ENCODE peak calls at places on chromosomes 12 and 14, in five cellular contexts. Q is skeletal muscle cell, Y is HCEC 1CT, W is AG20443, F is esophagus muscularis mucosa. M is an unnamed sample.

GRCh38 chr14:78933948-78934524 is 763.9 kb downstream of the NRXN3 start:
- DNase-seq in Q (no peak), Y (peak), W (peak), F (no peak), M (peak)

GRCh38 chr14:38357557-38357956 is 101.7 kb upstream of the CLEC14A start:
- DNase-seq in Q (peak), Y (peak), W (peak), F (no peak), M (no peak)

GRCh38 chr14:50539051-50539450 is 6.7 kb upstream of the MAP4K5 start:
- DNase-seq in Q (no peak), Y (no peak), W (no peak), F (no peak), M (no peak)

GRCh38 chr14:94685681-94686485 is 73.7 kb downstream of the SERPINA3 start:
- DNase-seq in Q (no peak), Y (no peak), W (no peak), F (no peak), M (no peak)

GRCh38 chr12:112418596-112419268 is at the start of gene PTPN11:
- DNase-seq in Q (peak), Y (peak), W (peak), F (peak), M (peak)

GRCh38 chr14:87615822-87616679 is 376.9 kb downstream of the GALC start:
- DNase-seq in Q (no peak), Y (peak), W (peak), F (peak), M (peak)

GRCh38 chr12:69897744-69898143 is 72.7 kb downstream of the MYRFL start:
- DNase-seq in Q (peak), Y (peak), W (peak), F (no peak), M (no peak)

GRCh38 chr12:32522322-32523221 is 123.2 kb downstream of the FGD4 start:
- DNase-seq in Q (no peak), Y (no peak), W (no peak), F (no peak), M (no peak)

GRCh38 chr12:57583008-57583831 is 7.8 kb upstream of the PIP4K2C start:
- DNase-seq in Q (peak), Y (peak), W (peak), F (no peak), M (peak)

GRCh38 chr12:117098361-117099217 is 627 bp downstream of the TESC start:
- DNase-seq in Q (no peak), Y (no peak), W (no peak), F (no peak), M (peak)

GRCh38 chr12:117685115-117685926 is 283.5 kb downstream of the KSR2 start:
- DNase-seq in Q (peak), Y (no peak), W (peak), F (no peak), M (peak)

GRCh38 chr14:76531821-76532318 is 155.9 kb downstream of the ESRRB start:
- DNase-seq in Q (no peak), Y (no peak), W (no peak), F (no peak), M (no peak)

GRCh38 chr12:116916714-116917114 is 6.0 kb downstream of the FBXW8 start:
- DNase-seq in Q (no peak), Y (peak), W (peak), F (no peak), M (peak)

GRCh38 chr12:105921872-105922669 is 216.7 kb downstream of the NUAK1 start:
- DNase-seq in Q (no peak), Y (no peak), W (peak), F (no peak), M (peak)

GRCh38 chr12:82378997-82379396 is 20.7 kb downstream of the METTL25 start:
- DNase-seq in Q (no peak), Y (no peak), W (no peak), F (no peak), M (no peak)

GRCh38 chr14:68143341-68143807 is 323.8 kb downstream of the RAD51B start:
- DNase-seq in Q (peak), Y (peak), W (peak), F (peak), M (peak)

GRCh38 chr12:85568395-85569103 is 267.7 kb downstream of the RASSF9 start:
- DNase-seq in Q (no peak), Y (no peak), W (no peak), F (peak), M (no peak)

GRCh38 chr12:125065753-125066570 is 727 bp downstream of the AACS start:
- DNase-seq in Q (no peak), Y (no peak), W (no peak), F (no peak), M (peak)

GRCh38 chr14:75672588-75673192 is 11.6 kb downstream of the TTLL5 start:
- DNase-seq in Q (no peak), Y (no peak), W (no peak), F (no peak), M (no peak)